ENCODE peak calls at places on chromosomes 3 and 15, in seven cellular contexts. S is adipocyte, Y is A549, Z is left colon, V is iris pigment epithelial cell, T is SJSA1, B is H54. Q is an unnamed sample.

GRCh38 chr15:75238150-75238549 is 20.0 kb upstream of the GOLGA6C start:
- DNase-seq in B (no peak), Z (peak), Y (no peak), S (no peak), V (no peak), T (no peak), Q (no peak)

GRCh38 chr3:112802338-112802737 is 44.3 kb downstream of the CD200R1L start:
- DNase-seq in B (no peak), S (no peak), Y (no peak), Z (no peak), T (no peak), V (no peak), Q (no peak)

GRCh38 chr15:84034831-84035753 is 200.5 kb upstream of the GOLGA6L4 start:
- DNase-seq in Z (no peak), T (no peak), V (peak), Y (peak), B (peak), S (peak), Q (peak)

GRCh38 chr3:49253512-49253911 is 23.5 kb downstream of the C3orf62 start:
- DNase-seq in T (no peak), V (no peak), S (no peak), Y (no peak), B (no peak), Z (no peak), Q (no peak)

GRCh38 chr3:87710511-87710910 is 348.3 kb downstream of the CGGBP1 start:
- DNase-seq in V (no peak), Z (no peak), T (no peak), S (no peak), Y (no peak), B (no peak), Q (no peak)

GRCh38 chr3:54358327-54358726 is 236.0 kb downstream of the CACNA2D3 start:
- DNase-seq in Z (no peak), S (peak), B (no peak), Y (no peak), T (no peak), V (no peak), Q (no peak)

GRCh38 chr15:39232512-39232911 is 348.4 kb upstream of the THBS1 start:
- DNase-seq in T (peak), V (peak), Z (no peak), S (peak), Y (peak), B (peak), Q (no peak)

GRCh38 chr3:159937561-159937960 is 51.1 kb upstream of the IL12A start:
- DNase-seq in V (no peak), Y (no peak), S (no peak), Z (no peak), B (no peak), T (no peak), Q (no peak)

GRCh38 chr3:56131976-56132590 is 336.2 kb downstream of the ERC2 start:
- DNase-seq in V (peak), T (peak), S (peak), B (peak), Z (no peak), Y (peak), Q (no peak)

GRCh38 chr3:77931272-77932009 is 891.5 kb downstream of the ROBO2 start:
- DNase-seq in S (peak), Y (no peak), T (no peak), B (no peak), Z (no peak), V (peak), Q (no peak)

GRCh38 chr15:80780416-80781221 is 1.4 kb downstream of the CEMIP start:
- DNase-seq in Z (peak), T (peak), B (no peak), S (peak), Y (peak), V (peak), Q (no peak)

GRCh38 chr15:72227192-72227586 is 3.8 kb downstream of the PKM start:
- DNase-seq in V (peak), T (no peak), S (peak), B (no peak), Y (peak), Z (no peak), Q (no peak)

GRCh38 chr3:172107403-172107802 is 68.0 kb downstream of the FNDC3B start:
- DNase-seq in T (no peak), V (no peak), B (no peak), Y (no peak), Z (no peak), S (no peak), Q (no peak)

GRCh38 chr15:82648257-82649103 is 1.3 kb upstream of the CPEB1 start:
- DNase-seq in T (no peak), B (no peak), Z (no peak), S (peak), V (no peak), Y (no peak), Q (peak)

GRCh38 chr3:135868801-135869200 is 96.7 kb upstream of the PPP2R3A start:
- DNase-seq in S (no peak), V (no peak), T (no peak), B (no peak), Y (no peak), Z (no peak), Q (no peak)

GRCh38 chr15:32905481-32905880 is 187.7 kb downstream of the GREM1 start:
- DNase-seq in S (peak), T (no peak), Y (no peak), B (peak), Z (no peak), V (no peak), Q (no peak)

GRCh38 chr3:41836360-41837134 is 125.4 kb downstream of the ULK4 start:
- DNase-seq in Z (no peak), B (peak), V (no peak), T (no peak), Y (no peak), S (no peak), Q (no peak)

GRCh38 chr15:78640840-78641733 is at the start of gene CHRNB4:
- DNase-seq in T (no peak), Z (peak), Y (no peak), V (peak), B (no peak), S (peak), Q (no peak)

GRCh38 chr3:153768559-153769469 is 352.4 kb upstream of the ARHGEF26 start:
- DNase-seq in Y (peak), B (peak), Z (no peak), V (peak), S (peak), T (peak), Q (peak)

GRCh38 chr3:50238549-50239026 is 2.6 kb downstream of the GNAI2 start:
- DNase-seq in Y (peak), T (no peak), Z (peak), S (peak), B (peak), V (no peak), Q (peak)

GRCh38 chr3:148106062-148106461 is 591.6 kb upstream of the AGTR1 start:
- DNase-seq in S (peak), T (no peak), V (peak), B (no peak), Z (no peak), Y (no peak), Q (no peak)

GRCh38 chr15:44738340-44738984 is 2.1 kb downstream of the TRIM69 start:
- DNase-seq in S (peak), V (peak), T (peak), Y (peak), Z (no peak), B (peak), Q (no peak)

GRCh38 chr15:50071551-50072258 is 47.3 kb downstream of the ATP8B4 start:
- DNase-seq in B (no peak), Y (no peak), Z (no peak), V (no peak), T (no peak), S (no peak), Q (no peak)

GRCh38 chr3:19702416-19703078 is 231.5 kb downstream of the EFHB start:
- DNase-seq in T (no peak), Y (no peak), S (no peak), B (no peak), V (no peak), Z (no peak), Q (no peak)

GRCh38 chr3:107236661-107237375 is 140.4 kb upstream of the CCDC54 start:
- DNase-seq in S (no peak), V (peak), T (no peak), B (no peak), Y (no peak), Z (no peak), Q (no peak)

GRCh38 chr3:71101014-71101413 is 482.5 kb downstream of the FOXP1 start:
- DNase-seq in Y (peak), V (peak), B (no peak), Z (no peak), T (peak), S (peak), Q (no peak)

GRCh38 chr3:101509811-101510210 is 3.2 kb downstream of the SENP7 start:
- DNase-seq in Z (no peak), S (peak), T (peak), V (peak), B (no peak), Y (no peak), Q (no peak)

GRCh38 chr15:58513681-58514336 is 82.0 kb downstream of the LIPC start:
- DNase-seq in B (no peak), Y (no peak), T (no peak), V (no peak), Z (no peak), S (no peak), Q (no peak)

GRCh38 chr3:178551916-178552321 is 15.7 kb downstream of the KCNMB2 start:
- DNase-seq in T (no peak), B (no peak), Z (no peak), V (peak), S (peak), Y (no peak), Q (no peak)

GRCh38 chr3:66179813-66180212 is 41.0 kb upstream of the SLC25A26 start:
- DNase-seq in V (peak), Y (no peak), T (no peak), B (no peak), Z (no peak), S (no peak), Q (no peak)